ENCODE peak calls at places on chromosome 18, in five cellular contexts. C is upper lobe of left lung, E is stomach, R is sigmoid colon, O is transverse colon. T is an unnamed sample.

GRCh38 chr18:8741524-8741923 is 36.2 kb downstream of the MTCL1 start:
- DNase-seq in O (no peak), C (no peak), R (no peak), E (no peak), T (no peak)

GRCh38 chr18:78801011-78801410 is 178.6 kb upstream of the SALL3 start:
- DNase-seq in R (peak; percentile 51), C (no peak), O (no peak), E (no peak), T (no peak)

GRCh38 chr18:22363867-22364463 is 53.8 kb downstream of the CTAGE1 start:
- DNase-seq in E (no peak), O (no peak), R (no peak), C (no peak), T (no peak)

GRCh38 chr18:32469190-32469611 is 1.5 kb downstream of the GAREM1 start:
- DNase-seq in R (peak; percentile 66), C (peak; percentile 28), E (peak; percentile 49), O (peak; percentile 41), T (peak; percentile 23)

GRCh38 chr18:50079571-50080295 is 115.2 kb downstream of the MYO5B start:
- DNase-seq in C (no peak), R (peak; percentile 66), O (peak; percentile 13), E (peak; percentile 39), T (no peak)

GRCh38 chr18:23810396-23810795 is 121.1 kb downstream of the LAMA3 start:
- DNase-seq in E (no peak), C (no peak), O (no peak), R (no peak), T (no peak)

GRCh38 chr18:66724664-66725356 is 120.9 kb upstream of the CDH19 start:
- DNase-seq in O (peak; percentile 52), R (no peak), E (peak; percentile 50), C (no peak), T (no peak)

GRCh38 chr18:64966667-64967066 is 784.1 kb upstream of the CDH7 start:
- DNase-seq in E (no peak), O (no peak), R (no peak), C (no peak), T (no peak)

GRCh38 chr18:49647496-49648168 is 85.8 kb downstream of the LIPG start:
- DNase-seq in O (no peak), E (no peak), R (peak; percentile 41), C (peak; percentile 60), T (no peak)

GRCh38 chr18:50560681-50561629 is 1.1 kb downstream of the MAPK4 start:
- DNase-seq in C (peak; percentile 78), E (no peak), O (no peak), R (no peak), T (peak; percentile 8)

GRCh38 chr18:47930844-47931706 is 616 bp upstream of the SMAD2 start:
- DNase-seq in E (peak; percentile 97), O (peak; percentile 98), C (peak; percentile 99), R (peak; percentile 99), T (peak; percentile 96)

GRCh38 chr18:67997496-67997895 is 481.0 kb upstream of the DSEL start:
- DNase-seq in E (no peak), C (no peak), O (no peak), R (no peak), T (no peak)
- TF ChIP-seq CTCF in E (no peak), C (no peak), O (no peak), R (no peak), T (no peak)

GRCh38 chr18:74520096-74520833 is 14.0 kb upstream of the CNDP1 start:
- DNase-seq in O (no peak), C (no peak), R (peak; percentile 40), E (peak; percentile 11), T (no peak)
- TF ChIP-seq EP300 in O (no peak), C (no peak), R (no peak), E (no peak), T (no peak)

GRCh38 chr18:62182220-62182619 is 4.6 kb downstream of the PIGN start:
- DNase-seq in R (no peak), O (no peak), E (no peak), C (no peak), T (no peak)
- TF ChIP-seq CTCF in R (no peak), O (no peak), E (no peak), C (no peak), T (no peak)

GRCh38 chr18:25062720-25063119 is 289.2 kb downstream of the ZNF521 start:
- DNase-seq in E (no peak), O (no peak), R (no peak), C (no peak), T (no peak)

GRCh38 chr18:25056456-25056855 is 295.5 kb downstream of the ZNF521 start:
- DNase-seq in R (no peak), C (peak; percentile 22), E (no peak), O (no peak), T (no peak)

GRCh38 chr18:25057491-25058050 is 294.4 kb downstream of the ZNF521 start:
- DNase-seq in E (no peak), C (no peak), O (no peak), R (no peak), T (no peak)

GRCh38 chr18:25058520-25058919 is 293.4 kb downstream of the ZNF521 start:
- DNase-seq in E (no peak), O (no peak), R (no peak), C (no peak), T (no peak)

GRCh38 chr18:25061345-25061744 is 290.6 kb downstream of the ZNF521 start:
- DNase-seq in O (no peak), C (no peak), R (no peak), E (no peak), T (no peak)
- TF ChIP-seq EP300 in O (no peak), C (no peak), R (no peak), E (no peak), T (no peak)

GRCh38 chr18:1676387-1676786 is 771.7 kb downstream of the ADCYAP1 start:
- DNase-seq in C (no peak), O (no peak), R (no peak), E (no peak), T (no peak)

GRCh38 chr18:1680108-1680507 is 775.4 kb downstream of the ADCYAP1 start:
- DNase-seq in C (no peak), O (no peak), E (no peak), R (no peak), T (no peak)
- TF ChIP-seq CTCF in C (no peak), O (no peak), E (no peak), R (no peak), T (no peak)

DNA sequence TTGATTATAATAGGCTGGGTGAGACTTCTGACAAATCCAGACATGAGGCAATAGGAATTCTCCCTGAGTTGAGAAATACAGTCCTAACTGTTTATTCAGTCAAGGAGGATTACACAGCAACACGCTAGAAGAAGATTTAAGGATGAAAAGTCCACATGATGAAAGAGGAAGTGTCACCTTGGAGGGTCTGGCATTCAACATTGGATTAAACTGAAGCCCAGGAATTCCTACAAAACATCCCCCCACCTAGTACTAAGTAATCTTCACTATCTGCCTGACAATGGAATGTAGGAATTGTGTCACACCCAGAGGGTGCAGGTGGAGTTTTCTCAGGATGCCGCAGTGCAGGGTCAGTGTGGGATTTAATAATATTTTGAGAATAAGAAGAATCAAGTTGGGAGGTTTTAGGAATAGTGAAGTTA is 142.4 kb downstream of the SOCS6 start:
- DNase-seq in O (no peak), R (no peak), E (no peak), C (no peak), T (no peak)
- TF ChIP-seq EP300 in O (no peak), R (no peak), E (no peak), C (no peak), T (no peak)

GRCh38 chr18:54830260-54830659 is 2.0 kb downstream of the RAB27B start:
- DNase-seq in O (no peak), R (no peak), E (no peak), C (no peak), T (no peak)

GRCh38 chr18:54828986-54829385 is 709 bp downstream of the RAB27B start:
- DNase-seq in C (no peak), O (no peak), E (no peak), R (no peak), T (no peak)

GRCh38 chr18:54829856-54830255 is 1.6 kb downstream of the RAB27B start:
- DNase-seq in E (no peak), O (no peak), R (no peak), C (no peak), T (no peak)

GRCh38 chr18:54825626-54826344 is 2.5 kb upstream of the RAB27B start:
- DNase-seq in C (no peak), E (no peak), R (no peak), O (no peak), T (no peak)

DNA sequence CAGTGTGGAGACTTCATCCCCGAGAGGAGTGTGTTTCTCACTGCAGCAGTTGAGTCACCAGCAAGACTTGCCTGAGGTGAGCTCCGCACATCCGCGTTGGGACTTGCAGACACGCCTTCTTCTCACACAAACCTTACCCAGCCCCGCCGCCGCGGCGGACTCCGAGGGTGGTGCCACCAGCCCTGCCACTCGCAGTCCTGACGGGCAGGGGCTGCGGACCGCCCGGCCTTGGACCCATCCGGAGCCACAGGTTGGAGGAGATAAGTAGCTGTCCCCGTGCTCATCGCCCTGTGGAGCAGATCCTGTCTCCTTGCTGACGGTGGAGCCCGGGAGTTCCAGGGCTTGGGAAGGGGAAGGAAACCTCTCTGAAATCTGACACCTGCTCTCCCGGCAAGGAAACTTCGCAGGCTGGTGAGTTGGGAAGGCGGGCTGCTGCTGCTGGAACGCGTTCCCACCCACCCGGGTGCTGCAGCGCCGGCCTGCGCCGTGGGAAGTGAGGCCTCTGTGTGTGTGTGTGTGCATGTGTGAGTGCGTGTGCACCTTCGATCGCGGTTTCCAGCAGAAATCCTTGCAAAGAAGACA is at the start of gene RAB27B:
- DNase-seq in C (peak; percentile 94), O (peak; percentile 88), R (peak; percentile 72), E (peak; percentile 88), T (peak; percentile 42)
- TF ChIP-seq CTCF in C (no peak), O (no peak), R (no peak), E (no peak), T (no peak)

T was measured in ovary.